ENCODE peak calls at places on chromosomes 2 and 18, in ten cellular contexts. F, N, K, V, Y, L, Z, T, U and I are unnamed samples.

GRCh38 chr2:200625317-200625716 is 39.5 kb downstream of the AOX1 start:
- DNase-seq in F (no peak), N (no peak), K (no peak), V (no peak), Y (no peak), L (no peak), Z (no peak), T (peak; percentile 51), U (no peak), I (no peak)

GRCh38 chr2:71063216-71063615 is 5.2 kb upstream of the NAGK start:
- DNase-seq in F (no peak), N (no peak), K (no peak), V (peak; percentile 20), Y (no peak), L (no peak), Z (no peak), T (no peak), U (no peak), I (no peak)

GRCh38 chr18:47953471-47953931 is 23.0 kb upstream of the SMAD2 start:
- DNase-seq in F (peak; percentile 30), N (no peak), K (peak; percentile 2), V (peak; percentile 62), Y (peak; percentile 32), L (peak; percentile 31), Z (no peak), T (peak; percentile 68), U (peak; percentile 61), I (peak; percentile 97)

GRCh38 chr2:119871725-119872124 is 112.0 kb downstream of the PTPN4 start:
- DNase-seq in F (no peak), N (no peak), K (no peak), V (no peak), Y (no peak), L (no peak), Z (no peak), T (no peak), U (no peak), I (no peak)

GRCh38 chr18:28039078-28039477 is 137.9 kb downstream of the CDH2 start:
- DNase-seq in F (no peak), N (no peak), K (no peak), V (peak; percentile 20), Y (no peak), L (no peak), Z (no peak), T (no peak), U (peak; percentile 77), I (no peak)

GRCh38 chr2:20171445-20171977 is 53.4 kb downstream of the SDC1 start:
- DNase-seq in F (no peak), N (no peak), K (no peak), V (no peak), Y (no peak), L (no peak), Z (no peak), T (no peak), U (no peak), I (peak; percentile 85)

GRCh38 chr2:24421668-24422067 is 61.3 kb upstream of the ITSN2 start:
- DNase-seq in F (peak; percentile 6), N (peak; percentile 47), K (peak; percentile 46), V (peak; percentile 59), Y (no peak), L (peak; percentile 64), Z (no peak), T (peak; percentile 75), U (peak; percentile 81), I (peak; percentile 90)

GRCh38 chr2:144965172-144965571 is 445.3 kb upstream of the ZEB2 start:
- DNase-seq in F (no peak), N (no peak), K (no peak), V (no peak), Y (no peak), L (no peak), Z (no peak), T (no peak), U (no peak), I (no peak)

GRCh38 chr18:11994708-11995444 is 13.6 kb downstream of the IMPA2 start:
- DNase-seq in F (no peak), N (no peak), K (no peak), V (peak; percentile 45), Y (no peak), L (no peak), Z (no peak), T (peak; percentile 41), U (no peak), I (no peak)

GRCh38 chr18:10234912-10235439 is 219.5 kb upstream of the APCDD1 start:
- DNase-seq in F (no peak), N (no peak), K (no peak), V (peak; percentile 96), Y (peak; percentile 31), L (no peak), Z (no peak), T (no peak), U (no peak), I (no peak)

GRCh38 chr2:12284487-12284886 is 432.2 kb upstream of the TRIB2 start:
- DNase-seq in F (no peak), N (no peak), K (no peak), V (peak; percentile 69), Y (no peak), L (no peak), Z (no peak), T (no peak), U (no peak), I (no peak)

GRCh38 chr2:31579996-31580320 is 780 bp downstream of the SRD5A2 start:
- DNase-seq in F (no peak), N (no peak), K (no peak), V (no peak), Y (no peak), L (no peak), Z (no peak), T (no peak), U (no peak), I (no peak)

GRCh38 chr2:68835636-68836035 is 35.6 kb downstream of the BMP10 start:
- DNase-seq in F (no peak), N (no peak), K (no peak), V (no peak), Y (no peak), L (no peak), Z (no peak), T (no peak), U (peak; percentile 40), I (no peak)

GRCh38 chr2:136116813-136117390 is 1.0 kb downstream of the CXCR4 start:
- DNase-seq in F (no peak), N (peak; percentile 42), K (peak; percentile 83), V (peak; percentile 21), Y (no peak), L (peak; percentile 80), Z (peak; percentile 15), T (peak; percentile 51), U (peak; percentile 48), I (peak; percentile 10)

GRCh38 chr2:24513266-24513665 is 22.2 kb downstream of the NCOA1 start:
- DNase-seq in F (no peak), N (no peak), K (no peak), V (peak; percentile 10), Y (no peak), L (no peak), Z (no peak), T (no peak), U (no peak), I (no peak)

GRCh38 chr2:224085811-224086210 is 46.7 kb upstream of the SERPINE2 start:
- DNase-seq in F (no peak), N (no peak), K (no peak), V (no peak), Y (no peak), L (no peak), Z (no peak), T (no peak), U (no peak), I (no peak)

GRCh38 chr18:57738078-57738477 is 65.0 kb downstream of the ATP8B1 start:
- DNase-seq in F (no peak), N (no peak), K (no peak), V (no peak), Y (no peak), L (no peak), Z (no peak), T (no peak), U (peak; percentile 17), I (no peak)

GRCh38 chr2:43495727-43496126 is 100.1 kb downstream of the THADA start:
- DNase-seq in F (no peak), N (no peak), K (no peak), V (peak; percentile 33), Y (peak; percentile 36), L (no peak), Z (no peak), T (no peak), U (no peak), I (no peak)

GRCh38 chr2:158291544-158292175 is 164.9 kb downstream of the CCDC148 start:
- DNase-seq in F (no peak), N (no peak), K (no peak), V (no peak), Y (no peak), L (no peak), Z (no peak), T (no peak), U (no peak), I (no peak)

GRCh38 chr2:241268716-241269445 is 46.6 kb downstream of the HDLBP start:
- DNase-seq in F (peak; percentile 73), N (no peak), K (no peak), V (peak; percentile 87), Y (no peak), L (no peak), Z (no peak), T (no peak), U (no peak), I (no peak)

GRCh38 chr2:74982581-74982980 is 24.1 kb downstream of the POLE4 start:
- DNase-seq in F (no peak), N (no peak), K (no peak), V (peak; percentile 38), Y (no peak), L (no peak), Z (no peak), T (no peak), U (peak; percentile 20), I (no peak)

GRCh38 chr2:55951533-55951932 is 28.0 kb upstream of the EFEMP1 start:
- DNase-seq in F (no peak), N (no peak), K (no peak), V (no peak), Y (no peak), L (no peak), Z (no peak), T (no peak), U (no peak), I (peak; percentile 85)

GRCh38 chr2:108571262-108571661 is 37.0 kb downstream of the LIMS1 start:
- DNase-seq in F (no peak), N (no peak), K (no peak), V (no peak), Y (no peak), L (no peak), Z (no peak), T (no peak), U (no peak), I (no peak)

GRCh38 chr18:34817636-34818035 is 107.5 kb downstream of the DTNA start:
- DNase-seq in F (no peak), N (no peak), K (no peak), V (no peak), Y (no peak), L (no peak), Z (no peak), T (no peak), U (no peak), I (no peak)

GRCh38 chr2:26782876-26783704 is 2.8 kb upstream of the CENPA start:
- DNase-seq in F (no peak), N (no peak), K (no peak), V (no peak), Y (no peak), L (no peak), Z (no peak), T (no peak), U (no peak), I (no peak)